ENCODE peak calls at places on chromosomes 13 and 19, in seven cellular contexts. E is MM.1S, X is GM23248, R is GM23338, O is PC-3, V is fibroblast of lung, G is GM12878. F is an unnamed sample.

GRCh38 chr19:33473644-33474305 is 47.8 kb downstream of the PEPD start:
- DNase-seq in R (no peak), V (no peak), X (peak; percentile 68), G (no peak), O (peak; percentile 60), E (no peak), F (no peak)

GRCh38 chr19:44585371-44586141 is 27.8 kb upstream of the IGSF23 start:
- DNase-seq in O (peak; percentile 75), X (peak; percentile 78), V (peak; percentile 39), E (no peak), R (no peak), G (no peak), F (no peak)

GRCh38 chr13:59533561-59534337 is 630.0 kb downstream of the DIAPH3 start:
- DNase-seq in X (no peak), V (no peak), G (no peak), E (no peak), R (no peak), O (peak; percentile 85), F (no peak)

GRCh38 chr19:10744222-10744847 is 26.5 kb downstream of the DNM2 start:
- DNase-seq in G (no peak), X (no peak), E (no peak), R (no peak), V (no peak), O (no peak), F (no peak)

GRCh38 chr19:23436318-23436717 is 41.0 kb upstream of the ZNF91 start:
- DNase-seq in R (peak; percentile 48), X (no peak), O (peak; percentile 4), G (no peak), E (peak; percentile 11), V (no peak), F (peak; percentile 23)

GRCh38 chr13:99572131-99572530 is 70.9 kb downstream of the TM9SF2 start:
- DNase-seq in X (peak; percentile 90), V (no peak), R (no peak), G (no peak), O (no peak), E (no peak), F (no peak)

GRCh38 chr19:17075860-17076538 is 422 bp downstream of the MYO9B start:
- DNase-seq in O (peak; percentile 18), X (peak; percentile 65), R (peak; percentile 82), E (peak; percentile 31), G (no peak), V (no peak), F (peak; percentile 83)

GRCh38 chr13:94858856-94859811 is 146.8 kb upstream of the SOX21 start:
- DNase-seq in X (no peak), O (no peak), V (peak; percentile 30), E (no peak), R (peak; percentile 13), G (no peak), F (no peak)

GRCh38 chr19:19530889-19531288 is 2.2 kb downstream of the YJEFN3 start:
- DNase-seq in G (no peak), X (no peak), V (no peak), R (no peak), E (no peak), O (no peak), F (no peak)
- H3K4me1 ChIP-seq in G (peaks cover 9% of the 10 kb centered on the region), X (peaks cover 3% of the 10 kb centered on the region), V (no peaks in the 10 kb centered on the region), R (peaks cover 5% of the 10 kb centered on the region), E (no peaks in the 10 kb centered on the region), O (no peaks in the 10 kb centered on the region), F (peaks cover 8% of the 10 kb centered on the region)

DNA sequence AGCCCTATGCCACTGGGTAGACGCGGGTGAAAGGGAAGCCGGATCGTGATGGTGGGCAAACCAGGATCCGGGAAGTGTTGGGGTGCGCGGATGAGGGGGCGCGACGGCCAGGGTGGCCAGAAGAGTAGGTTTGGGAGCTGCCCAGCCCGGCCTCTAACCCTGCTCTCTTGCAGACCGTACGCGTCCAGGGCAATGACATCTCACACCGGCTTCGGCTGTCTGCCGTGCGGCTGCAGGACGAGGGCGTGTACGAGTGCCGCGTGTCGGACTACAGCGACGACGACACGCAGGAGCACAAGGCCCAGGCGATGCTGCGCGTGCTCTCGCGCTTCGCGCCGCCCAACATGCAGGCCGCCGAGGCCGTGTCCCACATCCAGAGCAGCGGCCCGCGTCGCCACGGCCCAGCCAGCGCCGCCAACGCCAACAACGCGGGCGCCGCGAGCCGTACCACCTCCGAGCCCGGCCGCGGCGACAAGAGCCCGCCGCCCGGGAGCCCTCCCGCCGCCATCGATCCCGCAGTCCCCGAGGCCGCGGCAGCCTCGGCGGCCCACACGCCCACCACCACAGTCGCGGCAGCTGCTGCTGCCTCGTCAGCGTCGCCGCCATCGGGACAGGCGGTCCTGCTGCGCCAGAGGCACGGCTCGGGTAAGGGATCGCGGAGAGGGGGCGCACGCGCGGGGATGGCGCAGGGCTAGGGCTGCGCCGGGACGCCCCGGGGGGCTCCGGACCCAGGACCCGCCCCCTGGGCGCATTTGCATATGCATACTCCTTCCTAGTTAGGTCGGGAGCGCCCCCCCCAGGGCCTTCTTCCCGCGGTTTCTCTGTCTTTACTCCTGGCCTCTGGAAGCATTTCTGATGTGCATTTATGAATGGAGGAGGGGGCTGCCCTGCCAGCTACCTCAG is 4.1 kb downstream of the VSTM2B start:
- DNase-seq in R (peak; percentile 81), G (no peak), X (peak; percentile 21), E (no peak), O (no peak), V (no peak), F (no peak)
- TF ChIP-seq EZH2 in R (peak; percentile 3), G (no peak), X (peak; percentile 44), E (no peak), O (no peak), V (no peak), F (no peak)

GRCh38 chr13:49786609-49787008 is 5.9 kb downstream of the KPNA3 start:
- DNase-seq in V (no peak), O (no peak), R (no peak), G (no peak), E (no peak), X (no peak), F (no peak)
- H3K4me2 ChIP-seq in V (no peak overlapping the region), O (no peak overlapping the region), R (no peak overlapping the region), G (no peak overlapping the region), E (no peak overlapping the region), X (no peak overlapping the region), F (no peak overlapping the region)

GRCh38 chr19:55640577-55641375 is at the start of gene ZNF580:
- DNase-seq in V (peak; percentile 80), R (peak; percentile 75), G (no peak), O (peak; percentile 80), X (peak; percentile 78), E (peak; percentile 47), F (peak; percentile 74)
- H3K4me1 ChIP-seq in V (peaks cover 21% of the 10 kb centered on the region), R (peaks cover 4% of the 10 kb centered on the region), G (peaks cover 44% of the 10 kb centered on the region), O (peaks cover 42% of the 10 kb centered on the region), X (peaks cover 27% of the 10 kb centered on the region), E (peaks cover 38% of the 10 kb centered on the region), F (peaks cover 79% of the 10 kb centered on the region)

DNA sequence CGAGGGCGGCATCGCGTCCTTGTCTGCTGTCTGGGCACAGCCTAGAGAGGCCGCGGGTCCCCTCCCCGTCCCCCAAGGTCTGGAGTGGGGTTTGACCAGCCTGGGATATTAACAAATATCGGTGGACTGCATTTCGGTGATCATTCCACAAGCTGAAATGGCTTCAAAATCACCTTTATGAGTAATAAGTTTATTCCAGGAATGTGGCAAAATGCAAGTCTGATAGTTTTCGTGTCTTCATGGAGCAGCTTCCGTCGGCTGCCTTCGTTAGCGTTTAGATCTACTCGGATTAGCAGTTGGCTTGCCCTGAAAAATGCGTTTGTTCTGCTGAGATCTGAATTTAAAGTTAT is 1.1 kb upstream of the GJA3 start:
- DNase-seq in E (no peak), R (no peak), O (no peak), X (no peak), G (no peak), V (no peak), F (no peak)
- TF ChIP-seq EZH2 in E (no peak), R (peak; percentile 75), O (no peak), X (no peak), G (no peak), V (no peak), F (no peak)

DNA sequence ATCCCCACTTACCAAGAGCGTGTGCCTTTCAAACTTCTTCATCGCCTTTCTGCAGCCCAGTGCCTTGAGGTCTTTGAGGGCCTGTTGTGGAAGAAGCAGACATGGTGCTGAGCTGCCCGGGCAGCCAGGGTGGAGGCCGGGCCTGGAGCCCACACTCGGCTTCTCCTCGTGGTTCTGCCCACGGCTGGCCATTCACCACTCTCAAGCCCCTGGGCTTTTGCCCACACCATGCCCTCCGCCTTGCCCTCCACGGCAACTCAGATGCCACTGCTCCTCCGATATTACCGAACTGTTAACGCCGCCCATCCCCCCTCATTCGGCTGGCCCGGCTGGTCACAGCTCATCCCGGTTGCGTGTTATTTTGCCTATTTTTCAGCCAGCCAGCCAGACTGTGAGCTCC is 5.3 kb downstream of the IL4I1 start:
- DNase-seq in G (no peak), X (no peak), E (no peak), O (no peak), R (no peak), V (no peak), F (no peak)
- H3K4me2 ChIP-seq in G (peak overlapping the region; percentile 49), X (no peak overlapping the region), E (no peak overlapping the region), O (no peak overlapping the region), R (peak overlapping the region; percentile 79), V (no peak overlapping the region), F (no peak overlapping the region)

DNA sequence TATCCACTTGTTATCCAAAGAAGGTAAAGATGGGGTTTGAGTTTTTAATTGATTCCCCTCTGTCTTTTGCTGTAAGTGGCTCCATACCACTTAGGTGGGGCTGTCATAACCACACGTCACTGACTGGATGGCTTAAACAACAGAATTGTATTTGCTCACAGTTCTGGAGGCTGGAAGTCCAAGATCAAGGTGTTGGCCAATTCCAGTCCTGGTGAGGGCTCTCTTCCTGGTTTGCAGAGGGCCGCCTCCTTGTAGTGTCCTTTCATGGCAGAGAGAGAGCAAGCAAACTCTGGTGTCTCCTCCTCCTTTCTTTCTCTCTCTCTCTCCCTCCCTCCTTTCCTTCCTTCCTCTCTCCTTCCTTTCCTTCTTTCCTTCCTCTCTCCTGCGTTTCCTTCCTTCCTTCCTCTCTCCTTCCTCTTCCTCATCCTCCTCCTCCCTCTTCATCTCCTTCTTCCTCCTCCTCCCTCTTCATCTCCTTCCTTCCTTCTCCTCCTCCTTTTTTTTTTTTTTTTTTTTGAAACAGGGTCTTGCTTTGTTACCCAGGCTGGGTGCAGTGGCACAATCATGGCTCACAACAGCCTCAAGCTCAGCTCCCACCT is 140.6 kb upstream of the RNF113B start:
- DNase-seq in R (no peak), E (no peak), V (no peak), X (no peak), G (no peak), O (no peak), F (no peak)
- H3K4me1 ChIP-seq in R (peaks cover 20% of the 10 kb centered on the region), E (no peaks in the 10 kb centered on the region), V (peaks cover 3% of the 10 kb centered on the region), X (no peaks in the 10 kb centered on the region), G (no peaks in the 10 kb centered on the region), O (no peaks in the 10 kb centered on the region), F (no peaks in the 10 kb centered on the region)